ENCODE peak calls at places on chromosome 18, in seven cellular contexts. S, Z, B, R, K, P and H are unnamed samples.

GRCh38 chr18:49177812-49178211 is 227.0 kb upstream of the SMAD7 start:
- DNase-seq in B (peak), P (peak), K (no peak), Z (peak), S (no peak), R (no peak), H (no peak)

GRCh38 chr18:76487076-76487475 is 8.0 kb downstream of the ZNF516 start:
- DNase-seq in Z (peak), B (peak), K (no peak), P (no peak), S (no peak), R (no peak), H (no peak)

GRCh38 chr18:12855886-12856285 is 28.2 kb downstream of the PTPN2 start:
- DNase-seq in S (no peak), P (no peak), Z (no peak), K (no peak), B (no peak), R (no peak), H (no peak)

GRCh38 chr18:7941533-7941932 is 374.4 kb downstream of the PTPRM start:
- DNase-seq in R (no peak), S (no peak), P (no peak), B (no peak), Z (no peak), K (no peak), H (no peak)

GRCh38 chr18:37276111-37276510 is 289.5 kb downstream of the CELF4 start:
- DNase-seq in Z (no peak), B (no peak), P (no peak), S (no peak), R (no peak), K (no peak), H (no peak)

GRCh38 chr18:58567453-58568196 is 61.3 kb downstream of the ALPK2 start:
- DNase-seq in R (no peak), Z (peak), S (no peak), P (peak), K (peak), B (peak), H (no peak)

GRCh38 chr18:44709297-44710117 is 28.8 kb downstream of the SETBP1 start:
- DNase-seq in B (peak), R (no peak), S (no peak), Z (no peak), K (no peak), P (no peak), H (no peak)

GRCh38 chr18:49631146-49631866 is 69.4 kb downstream of the LIPG start:
- DNase-seq in P (no peak), B (no peak), R (no peak), Z (no peak), S (no peak), K (no peak), H (no peak)

GRCh38 chr18:77063256-77063655 is 69.3 kb downstream of the MBP start:
- DNase-seq in R (peak), P (no peak), Z (peak), S (peak), B (peak), K (no peak), H (peak)

DNA sequence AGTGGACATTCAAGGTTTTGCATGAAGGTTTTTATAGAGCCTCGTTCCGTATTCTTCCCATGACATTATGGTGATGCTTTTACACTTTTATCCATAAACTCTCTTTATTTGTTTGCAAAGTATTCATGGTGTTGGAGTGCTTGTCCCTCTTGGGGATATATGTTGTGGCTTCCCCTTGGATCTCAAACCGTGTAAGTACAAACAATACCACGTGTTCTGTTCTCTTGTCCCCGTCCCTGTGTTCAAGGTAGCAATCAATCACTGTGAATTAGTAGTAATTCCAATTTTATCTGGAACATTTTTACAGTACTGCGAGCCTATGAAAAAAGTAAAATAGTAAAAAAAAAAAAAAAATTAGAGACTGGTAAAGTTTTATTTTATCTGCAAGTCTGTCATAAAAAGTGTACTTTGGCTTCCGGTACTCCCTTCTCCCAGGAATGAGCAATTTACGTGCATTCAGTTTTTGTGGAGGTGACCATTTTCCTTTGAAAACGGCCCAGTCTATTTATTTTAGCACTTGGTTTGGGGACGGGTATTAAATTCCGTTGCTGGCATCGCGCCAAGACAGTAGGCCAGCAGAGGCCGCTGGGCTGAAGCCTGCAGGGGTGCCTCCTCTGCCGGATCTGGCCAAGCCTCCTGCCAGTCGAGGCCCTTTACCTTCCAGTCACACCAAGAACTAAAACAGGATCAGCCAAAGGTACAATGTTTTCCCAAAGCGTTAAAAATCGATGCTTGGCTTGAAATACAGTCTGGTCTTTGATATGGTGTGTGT is 175.7 kb downstream of the SOCS6 start:
- DNase-seq in P (peak), B (peak), K (peak), S (no peak), R (no peak), Z (peak), H (peak)
- H3K27ac ChIP-seq in P (peak), B (no peak), K (no peak), S (no peak), R (no peak), Z (no peak), H (no peak)

DNA sequence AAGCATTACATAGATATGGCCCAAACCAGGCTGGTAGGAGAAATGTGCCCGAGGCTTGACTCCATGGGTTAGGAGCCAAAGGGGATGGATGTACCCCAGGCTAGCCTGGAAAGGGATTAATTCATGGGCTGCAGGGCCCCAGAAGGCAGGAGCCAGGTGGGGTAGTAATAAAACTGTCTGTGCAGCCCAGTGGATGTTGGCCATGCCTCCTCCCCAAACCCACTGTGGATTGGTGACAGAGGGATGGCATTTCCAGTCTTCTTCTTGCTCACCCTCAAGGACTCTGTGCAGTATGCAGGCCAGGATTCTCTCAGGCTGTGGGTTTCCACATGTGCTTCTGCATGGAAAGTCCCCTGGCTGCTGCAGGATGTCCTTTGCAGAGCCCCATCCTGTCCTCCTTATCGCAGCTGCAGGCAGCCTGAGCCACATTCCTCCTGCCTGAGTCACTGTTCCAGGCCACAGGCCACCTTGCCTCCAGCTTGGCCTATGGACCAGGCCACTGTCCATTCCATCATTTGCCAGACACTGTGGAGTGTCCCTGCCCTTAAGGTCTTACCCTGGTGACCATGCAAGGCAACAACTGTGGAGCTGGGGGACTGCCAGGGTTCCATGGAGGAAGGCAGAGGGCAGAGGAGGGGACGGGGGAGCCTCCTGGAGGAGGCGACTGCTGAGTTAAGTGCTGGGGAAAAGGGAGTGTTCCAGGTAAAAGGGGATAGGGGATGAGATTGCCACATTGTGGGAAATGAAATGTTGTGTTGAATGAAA is 38.9 kb downstream of the INO80C start:
- DNase-seq in R (no peak), S (no peak), Z (peak), B (peak), P (peak), K (peak), H (no peak)
- H3K27ac ChIP-seq in R (no peak), S (no peak), Z (no peak), B (no peak), P (peak), K (peak), H (no peak)

GRCh38 chr18:25946540-25946939 is 143.9 kb downstream of the SS18 start:
- DNase-seq in P (no peak), K (no peak), S (no peak), Z (no peak), R (no peak), B (no peak), H (no peak)

GRCh38 chr18:25953111-25953510 is 137.3 kb downstream of the SS18 start:
- DNase-seq in B (no peak), R (no peak), Z (no peak), S (no peak), K (no peak), P (no peak), H (no peak)

GRCh38 chr18:25950321-25950720 is 140.1 kb downstream of the SS18 start:
- DNase-seq in S (no peak), B (no peak), P (no peak), K (no peak), R (no peak), Z (no peak), H (no peak)
- H3K27ac ChIP-seq in S (no peak), B (no peak), P (no peak), K (no peak), R (no peak), Z (no peak), H (no peak)

DNA sequence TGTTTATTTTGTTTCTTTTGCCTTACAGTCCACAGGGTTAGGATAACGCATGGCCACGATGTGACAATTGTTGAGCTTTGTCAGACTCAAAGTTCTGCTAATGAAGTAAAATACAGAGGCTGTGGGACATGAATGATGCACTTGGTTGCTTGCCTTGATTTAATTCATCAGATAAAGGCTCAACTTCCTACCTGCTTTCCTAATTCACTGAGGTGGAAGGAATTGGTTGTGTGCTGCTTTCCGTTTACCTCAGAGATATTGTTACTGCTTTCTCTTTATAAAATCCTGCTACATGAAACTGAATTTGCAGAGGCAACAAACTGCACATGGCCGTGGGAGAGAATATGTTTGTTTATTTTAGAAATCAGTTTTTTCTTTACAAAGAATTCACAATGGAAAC is 6.6 kb downstream of the RIT2 start:
- DNase-seq in P (no peak), R (no peak), B (peak), Z (no peak), K (no peak), S (no peak), H (no peak)
- H3K27ac ChIP-seq in P (no peak), R (no peak), B (no peak), Z (no peak), K (no peak), S (no peak), H (no peak)

GRCh38 chr18:55252946-55253345 is 293.7 kb upstream of the CCDC68 start:
- DNase-seq in K (no peak), R (no peak), B (no peak), P (no peak), Z (no peak), S (no peak), H (no peak)

GRCh38 chr18:55249572-55249971 is 290.3 kb upstream of the CCDC68 start:
- DNase-seq in S (no peak), Z (no peak), P (no peak), K (no peak), R (no peak), B (no peak), H (no peak)

GRCh38 chr18:55252053-55252675 is 292.9 kb upstream of the CCDC68 start:
- DNase-seq in Z (peak), P (no peak), K (no peak), R (no peak), B (no peak), S (no peak), H (no peak)

GRCh38 chr18:55251186-55251995 is 292.1 kb upstream of the CCDC68 start:
- DNase-seq in R (no peak), B (no peak), P (no peak), S (no peak), K (no peak), Z (peak), H (no peak)

GRCh38 chr18:55250729-55251128 is 291.5 kb upstream of the CCDC68 start:
- DNase-seq in B (no peak), S (no peak), Z (no peak), K (no peak), P (no peak), R (no peak), H (no peak)
- H3K27ac ChIP-seq in B (peak), S (no peak), Z (no peak), K (peak), P (no peak), R (no peak), H (no peak)

DNA sequence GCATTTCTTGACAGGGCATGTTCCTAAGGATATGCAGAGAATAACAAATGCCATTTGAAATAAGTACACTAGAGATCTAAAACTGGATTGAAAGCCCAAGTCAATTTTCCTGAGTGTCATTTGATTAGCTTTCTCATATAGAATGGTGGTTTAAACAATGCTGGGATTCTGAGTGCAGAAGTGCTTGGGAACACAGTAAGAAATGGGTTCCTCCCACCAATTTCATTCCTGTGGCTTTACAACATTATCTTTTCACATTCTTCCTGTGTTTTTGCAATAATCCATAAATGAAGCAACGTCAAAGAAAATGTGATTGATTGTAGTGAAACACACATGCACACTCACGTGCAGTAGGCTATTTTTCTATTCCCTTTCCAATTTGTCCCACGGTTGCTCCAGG is 1858.4 kb upstream of the PIK3C3 start:
- DNase-seq in K (no peak), Z (no peak), S (no peak), R (no peak), P (no peak), B (peak), H (no peak)
- H3K27ac ChIP-seq in K (no peak), Z (no peak), S (no peak), R (no peak), P (no peak), B (no peak), H (no peak)

GRCh38 chr18:32287873-32288272 is 98.0 kb downstream of the MEP1B start:
- DNase-seq in B (no peak), K (no peak), R (no peak), S (no peak), Z (no peak), P (no peak), H (no peak)

GRCh38 chr18:32284284-32284683 is 94.4 kb downstream of the MEP1B start:
- DNase-seq in Z (no peak), R (no peak), S (no peak), P (no peak), B (no peak), K (no peak), H (no peak)

GRCh38 chr18:32287249-32287648 is 97.4 kb downstream of the MEP1B start:
- DNase-seq in R (no peak), Z (no peak), B (no peak), S (no peak), P (no peak), K (no peak), H (no peak)

GRCh38 chr18:32289480-32290075 is 99.7 kb downstream of the MEP1B start:
- DNase-seq in K (no peak), S (peak), Z (peak), B (peak), P (peak), R (no peak), H (peak)

DNA sequence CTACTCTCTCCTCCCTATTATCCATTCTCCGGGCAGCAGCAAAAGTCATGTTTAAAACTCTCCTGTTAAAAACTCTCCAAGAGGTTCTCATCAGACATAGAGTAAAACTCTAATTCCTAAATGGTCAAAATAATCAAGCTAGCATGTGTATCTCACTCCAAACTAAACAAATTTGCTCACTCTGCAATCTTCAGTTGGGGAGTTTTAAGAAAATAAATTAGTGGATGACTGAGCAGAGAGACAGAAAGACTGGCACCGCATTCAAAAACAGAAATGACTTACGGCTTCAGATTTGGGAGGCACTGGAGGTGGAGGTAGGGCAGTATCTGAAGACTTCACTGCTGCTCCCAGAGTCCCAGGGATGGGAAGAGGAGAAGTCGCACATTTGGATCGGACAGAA is 96.9 kb downstream of the MEP1B start:
- DNase-seq in R (no peak), P (no peak), B (no peak), S (no peak), Z (no peak), K (no peak), H (no peak)
- H3K27ac ChIP-seq in R (no peak), P (no peak), B (no peak), S (no peak), Z (no peak), K (no peak), H (no peak)